ENCODE peak calls at places on chromosomes 6 and 20, in ten cellular contexts. I, X, R, H, N, T, S, Z, L and F are unnamed samples.

GRCh38 chr6:157221049-157221816 is 102.1 kb downstream of the TMEM242 start:
- DNase-seq in Z (peak; percentile 79), R (peak; percentile 88), T (peak; percentile 94), L (peak; percentile 95), H (peak; percentile 87), X (peak; percentile 84), S (peak; percentile 83), I (peak; percentile 73), N (peak; percentile 76), F (peak; percentile 92)

GRCh38 chr6:117440558-117441525 is 15.1 kb upstream of the ROS1 start:
- DNase-seq in X (no peak), R (no peak), H (no peak), T (no peak), S (no peak), N (no peak), Z (peak; percentile 76), L (no peak), I (peak; percentile 98), F (no peak)

GRCh38 chr6:48765352-48765961 is 654.5 kb upstream of the PTCHD4 start:
- DNase-seq in T (no peak), X (peak; percentile 38), R (peak; percentile 17), N (no peak), L (peak; percentile 32), Z (peak; percentile 83), S (peak; percentile 22), H (peak; percentile 22), I (peak; percentile 58), F (no peak)

GRCh38 chr6:119147101-119148053 is 68.9 kb upstream of the FAM184A start:
- DNase-seq in T (no peak), L (peak; percentile 37), I (peak; percentile 93), Z (peak; percentile 96), S (no peak), R (peak; percentile 63), X (peak; percentile 86), H (peak; percentile 59), N (peak; percentile 42), F (no peak)

GRCh38 chr20:51528263-51529026 is 14.1 kb downstream of the NFATC2 start:
- DNase-seq in Z (no peak), I (no peak), R (no peak), T (no peak), L (no peak), S (no peak), N (no peak), X (no peak), H (no peak), F (no peak)

GRCh38 chr6:145735356-145736165 is at the start of gene EPM2A:
- DNase-seq in R (peak; percentile 88), N (peak; percentile 84), L (peak; percentile 87), X (peak; percentile 91), Z (peak; percentile 88), H (peak; percentile 91), T (peak; percentile 89), S (peak; percentile 88), I (peak; percentile 78), F (peak; percentile 80)

GRCh38 chr6:31178143-31179041 is 7.9 kb upstream of the POU5F1 start:
- DNase-seq in X (no peak), S (no peak), I (no peak), N (peak; percentile 41), T (no peak), R (no peak), Z (peak; percentile 57), L (no peak), H (no peak), F (no peak)

GRCh38 chr6:23659125-23659524 is 466.9 kb upstream of the NRSN1 start:
- DNase-seq in H (no peak), L (no peak), I (no peak), Z (peak; percentile 29), S (peak; percentile 52), X (no peak), R (no peak), N (no peak), T (no peak), F (no peak)

GRCh38 chr6:116144590-116144989 is 18.7 kb upstream of the COL10A1 start:
- DNase-seq in T (no peak), N (no peak), Z (peak; percentile 92), R (no peak), S (no peak), H (no peak), L (no peak), I (peak; percentile 71), X (no peak), F (no peak)

GRCh38 chr6:38443341-38443740 is 196.4 kb downstream of the BTBD9 start:
- DNase-seq in L (no peak), T (no peak), X (no peak), R (no peak), H (peak; percentile 23), N (no peak), S (no peak), I (no peak), Z (peak; percentile 25), F (no peak)

GRCh38 chr6:3383525-3383924 is 73.3 kb downstream of the SLC22A23 start:
- DNase-seq in H (no peak), S (no peak), T (peak; percentile 60), X (peak; percentile 78), N (peak; percentile 78), R (peak; percentile 56), L (peak; percentile 63), Z (peak; percentile 44), I (peak; percentile 46), F (no peak)

GRCh38 chr6:100370265-100370664 is 94.5 kb downstream of the SIM1 start:
- DNase-seq in R (no peak), Z (no peak), S (no peak), I (no peak), X (no peak), N (no peak), H (no peak), T (no peak), L (no peak), F (no peak)

GRCh38 chr6:50062051-50062450 is 12.3 kb upstream of the DEFB112 start:
- DNase-seq in H (no peak), X (no peak), I (peak; percentile 0), Z (no peak), N (no peak), S (peak; percentile 0), L (no peak), T (no peak), R (peak; percentile 3), F (no peak)
- TF ChIP-seq CTCF in H (no peak), X (no peak), I (peak; percentile 84), Z (no peak), N (peak; percentile 67), S (peak; percentile 58), L (no peak), T (no peak), R (peak; percentile 17), F (peak; percentile 30)

GRCh38 chr6:155313602-155314091 is 637 bp downstream of the TFB1M start:
- DNase-seq in N (no peak), L (no peak), T (no peak), R (no peak), Z (no peak), X (peak; percentile 7), H (peak; percentile 28), I (peak; percentile 30), S (no peak), F (no peak)

GRCh38 chr6:155311583-155311982 is 2.7 kb downstream of the TFB1M start:
- DNase-seq in Z (no peak), R (no peak), H (no peak), S (no peak), T (no peak), X (no peak), L (no peak), I (no peak), N (no peak), F (no peak)

GRCh38 chr6:155311076-155311475 is 3.2 kb downstream of the TFB1M start:
- DNase-seq in R (no peak), L (peak; percentile 60), Z (peak; percentile 21), S (no peak), I (no peak), N (no peak), H (no peak), X (no peak), T (no peak), F (no peak)

GRCh38 chr6:155309150-155309549 is 5.1 kb downstream of the TFB1M start:
- DNase-seq in X (no peak), S (no peak), T (no peak), L (no peak), H (no peak), R (no peak), I (no peak), N (no peak), Z (no peak), F (no peak)

GRCh38 chr6:155310596-155310995 is 3.7 kb downstream of the TFB1M start:
- DNase-seq in X (no peak), L (no peak), R (no peak), N (no peak), S (no peak), Z (no peak), T (no peak), H (no peak), I (peak; percentile 66), F (no peak)
- TF ChIP-seq CTCF in X (no peak), L (no peak), R (no peak), N (no peak), S (no peak), Z (no peak), T (no peak), H (no peak), I (no peak), F (no peak)

DNA sequence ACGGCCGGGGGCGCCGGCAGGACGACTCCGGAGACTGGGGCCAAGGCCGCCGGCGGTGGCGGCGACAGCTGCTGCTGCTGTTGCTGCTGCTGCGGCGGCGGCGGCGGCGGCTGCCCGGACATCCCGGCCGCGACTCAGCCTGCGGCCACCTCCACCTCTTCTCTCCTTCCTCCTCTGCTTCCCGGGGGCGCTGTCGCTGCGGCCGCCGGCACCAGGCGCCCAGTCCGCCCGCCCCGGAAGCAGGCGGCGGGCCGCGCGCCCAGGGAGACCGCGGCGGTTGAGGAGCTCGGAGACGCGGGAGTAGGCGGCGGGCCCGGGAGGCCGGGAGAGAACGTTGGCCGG is 280 bp downstream of the RANBP9 start:
- DNase-seq in H (peak; percentile 61), R (no peak), N (no peak), S (no peak), T (no peak), I (no peak), X (no peak), L (no peak), Z (no peak), F (peak; percentile 27)
- TF ChIP-seq CTCF in H (peak; percentile 54), R (no peak), N (peak; percentile 9), S (peak; percentile 26), T (no peak), I (no peak), X (peak; percentile 9), L (no peak), Z (no peak), F (no peak)

GRCh38 chr6:39880521-39881048 is 53.7 kb downstream of the MOCS1 start:
- DNase-seq in I (no peak), R (no peak), H (no peak), N (no peak), Z (no peak), L (no peak), X (no peak), S (no peak), T (no peak), F (no peak)
- TF ChIP-seq CTCF in I (no peak), R (no peak), H (no peak), N (no peak), Z (no peak), L (no peak), X (no peak), S (no peak), T (no peak), F (no peak)